ENCODE peak calls at places on chromosomes 5 and 9, in ten cellular contexts. Y is stimulated activated CD8-positive, alpha-beta memory T cell treated with anti-CD3 and anti-CD28 coated beads, Interleukin-7, amount 100 ng/mL, for 24 hours; N is SJSA1; B is H7; S is activated CD4-positive, CD25-positive, alpha-beta regulatory T cell treated with anti-CD3 and anti-CD28 coated beads, Interleukin-2, amount 50 U/mL, for 16 hours; U is activated CD4-positive, alpha-beta T cell treated with anti-CD3 and anti-CD28 coated beads for 36 hours; R is GDM1; E is tibial artery; Z is stimulated activated CD4-positive, alpha-beta T cell treated with anti-CD3 and anti-CD28 coated beads, TNF-alpha, amount 100 ng/mL, for 4 hours; X is activated naive CD4-positive, alpha-beta T cell. J is an unnamed sample.

GRCh38 chr5:141565826-141566575 is 52.8 kb downstream of the DIAPH1 start:
- DNase-seq in S (no peak), B (no peak), U (no peak), Z (no peak), X (no peak), E (no peak), Y (no peak), N (no peak), R (no peak), J (no peak)

GRCh38 chr5:67678594-67678993 is 482.0 kb upstream of the CD180 start:
- DNase-seq in Z (no peak), S (no peak), B (no peak), U (no peak), N (no peak), R (no peak), X (no peak), Y (no peak), E (no peak), J (no peak)

GRCh38 chr5:101785090-101785489 is 511.0 kb downstream of the SLCO4C1 start:
- DNase-seq in R (no peak), Y (no peak), B (no peak), X (no peak), Z (no peak), U (no peak), S (no peak), N (no peak), E (no peak), J (no peak)

GRCh38 chr9:71909887-71910601 is 949 bp downstream of the ABHD17B start:
- DNase-seq in R (peak), Z (peak), U (peak), N (peak), S (no peak), X (no peak), B (peak), E (peak), Y (peak), J (peak)

GRCh38 chr5:166341708-166342329 is 1949.6 kb upstream of the WWC1 start:
- DNase-seq in X (no peak), S (no peak), Z (no peak), Y (no peak), R (no peak), B (no peak), E (no peak), U (no peak), N (no peak), J (no peak)

GRCh38 chr9:26159575-26160392 is 481.5 kb upstream of the TUSC1 start:
- DNase-seq in Z (no peak), N (no peak), E (no peak), B (no peak), R (no peak), X (no peak), S (no peak), U (no peak), Y (no peak), J (no peak)

GRCh38 chr9:37876376-37876775 is 27.6 kb downstream of the SLC25A51 start:
- DNase-seq in S (no peak), Y (no peak), B (no peak), X (no peak), E (no peak), N (no peak), R (no peak), Z (no peak), U (no peak), J (no peak)

GRCh38 chr9:5851445-5851844 is 18.5 kb upstream of the ERMP1 start:
- DNase-seq in U (peak), S (no peak), R (peak), N (no peak), B (no peak), X (no peak), E (no peak), Z (no peak), Y (no peak), J (no peak)

GRCh38 chr9:98736216-98736615 is 27.5 kb upstream of the GABBR2 start:
- DNase-seq in E (no peak), Y (no peak), S (no peak), Z (no peak), X (no peak), U (no peak), R (no peak), N (peak), B (no peak), J (no peak)

GRCh38 chr5:35851282-35851681 is 5.4 kb upstream of the IL7R start:
- DNase-seq in B (no peak), N (no peak), Z (no peak), Y (no peak), S (no peak), E (no peak), X (no peak), R (no peak), U (no peak), J (no peak)

GRCh38 chr9:121682201-121682600 is 30.8 kb downstream of the DAB2IP start:
- DNase-seq in Y (no peak), U (no peak), Z (no peak), N (no peak), R (no peak), S (no peak), X (no peak), B (no peak), E (no peak), J (no peak)

GRCh38 chr5:119255571-119256356 is 100.1 kb upstream of the TNFAIP8 start:
- DNase-seq in Y (no peak), E (no peak), Z (no peak), B (peak), S (no peak), N (no peak), X (no peak), R (no peak), U (peak), J (no peak)

GRCh38 chr9:3059781-3060468 is 216.0 kb upstream of the PUM3 start:
- DNase-seq in B (no peak), Z (no peak), X (no peak), R (no peak), N (no peak), E (no peak), S (no peak), U (no peak), Y (no peak), J (no peak)

GRCh38 chr5:72606525-72606924 is 99.3 kb upstream of the ZNF366 start:
- DNase-seq in E (no peak), X (no peak), Z (no peak), S (no peak), R (no peak), Y (no peak), N (no peak), B (no peak), U (no peak), J (no peak)

GRCh38 chr9:28542928-28543327 is 969.6 kb upstream of the C9orf72 start:
- DNase-seq in B (no peak), S (no peak), N (no peak), U (no peak), Z (no peak), Y (no peak), X (no peak), R (no peak), E (no peak), J (no peak)

GRCh38 chr5:104444656-104445055 is 882.1 kb upstream of the NUDT12 start:
- DNase-seq in Z (no peak), S (no peak), N (no peak), Y (no peak), R (no peak), U (no peak), B (no peak), X (no peak), E (no peak), J (no peak)

GRCh38 chr5:160183075-160183474 is 46.2 kb upstream of the FABP6 start:
- DNase-seq in U (no peak), X (no peak), E (no peak), Y (no peak), B (no peak), Z (no peak), N (no peak), R (no peak), S (no peak), J (no peak)

GRCh38 chr9:89779816-89780215 is 175.0 kb downstream of the GADD45G start:
- DNase-seq in U (no peak), R (no peak), N (no peak), Y (no peak), Z (no peak), B (no peak), E (no peak), X (no peak), S (no peak), J (no peak)

GRCh38 chr9:69759478-69760277 is at the start of gene PTAR1:
- DNase-seq in X (peak), E (peak), U (peak), Z (peak), R (peak), B (peak), N (peak), S (peak), Y (peak), J (peak)

GRCh38 chr5:10306806-10307205 is 896 bp downstream of the CMBL start:
- DNase-seq in U (no peak), S (no peak), R (no peak), N (no peak), Z (no peak), X (no peak), B (no peak), Y (no peak), E (no peak), J (no peak)

GRCh38 chr5:132421442-132421841 is 51.9 kb downstream of the SLC22A5 start:
- DNase-seq in S (no peak), Y (no peak), E (no peak), U (no peak), N (no peak), X (no peak), B (no peak), Z (no peak), R (no peak), J (no peak)

GRCh38 chr9:13330396-13331004 is 51.0 kb upstream of the MPDZ start:
- DNase-seq in B (peak), Y (no peak), X (no peak), R (no peak), N (no peak), U (no peak), S (no peak), E (peak), Z (no peak), J (no peak)

GRCh38 chr9:87497604-87498045 is at the start of gene DAPK1:
- DNase-seq in N (peak), X (no peak), B (peak), Y (no peak), Z (no peak), E (peak), U (peak), R (peak), S (no peak), J (peak)

GRCh38 chr5:90473321-90474234 is 993 bp downstream of the MBLAC2 start:
- DNase-seq in B (peak), Z (peak), U (peak), N (peak), X (peak), R (no peak), E (no peak), S (no peak), Y (peak), J (no peak)

GRCh38 chr5:81949479-81949878 is 22.3 kb upstream of the ATG10 start:
- DNase-seq in U (no peak), Z (no peak), E (no peak), Y (no peak), N (no peak), S (no peak), R (no peak), B (no peak), X (no peak), J (no peak)

GRCh38 chr5:84239509-84239908 is 145.2 kb downstream of the EDIL3 start:
- DNase-seq in E (no peak), U (no peak), Y (no peak), N (no peak), X (no peak), Z (no peak), R (no peak), S (no peak), B (no peak), J (no peak)

GRCh38 chr5:97528941-97529340 is 345.9 kb upstream of the RIOK2 start:
- DNase-seq in Y (no peak), S (no peak), U (no peak), X (no peak), N (no peak), B (no peak), E (no peak), R (no peak), Z (no peak), J (no peak)

GRCh38 chr5:176817864-176818377 is 7.6 kb downstream of the UNC5A start:
- DNase-seq in B (peak), Z (no peak), X (no peak), R (no peak), E (no peak), N (no peak), U (peak), S (no peak), Y (no peak), J (no peak)

GRCh38 chr5:34626036-34626435 is 30.1 kb upstream of the RAI14 start:
- DNase-seq in U (no peak), S (no peak), B (no peak), Z (no peak), R (no peak), X (no peak), E (no peak), Y (no peak), N (peak), J (no peak)

GRCh38 chr5:173781826-173782670 is 106.1 kb upstream of the CPEB4 start:
- DNase-seq in S (peak), N (peak), B (no peak), R (peak), Z (peak), U (peak), Y (peak), X (peak), E (peak), J (peak)

GRCh38 chr5:133238426-133239205 is 186.8 kb downstream of the HSPA4 start:
- DNase-seq in X (no peak), E (no peak), U (no peak), Z (no peak), S (no peak), B (no peak), R (no peak), N (no peak), Y (no peak), J (no peak)

GRCh38 chr9:117768740-117769400 is 64.7 kb downstream of the TLR4 start:
- DNase-seq in Z (no peak), R (no peak), E (no peak), S (no peak), U (no peak), B (no peak), N (no peak), Y (no peak), X (no peak), J (no peak)

GRCh38 chr5:68251804-68252648 is 36.5 kb downstream of the PIK3R1 start:
- DNase-seq in X (no peak), U (no peak), Y (no peak), S (no peak), B (no peak), Z (no peak), E (peak), R (no peak), N (no peak), J (peak)

GRCh38 chr9:76756273-76756650 is 8.0 kb upstream of the PCA3 start:
- DNase-seq in S (no peak), U (no peak), N (no peak), B (peak), E (peak), Y (no peak), X (no peak), Z (no peak), R (no peak), J (peak)

GRCh38 chr9:129225201-129225778 is 47.2 kb upstream of the IER5L start:
- DNase-seq in U (no peak), R (no peak), S (no peak), Y (no peak), E (no peak), B (no peak), Z (no peak), X (no peak), N (no peak), J (no peak)

J was measured in globus pallidus.